ENCODE peak calls at places on chromosomes 12 and 14, in seven cellular contexts. T, O, B, L, K, S and H are unnamed samples.
A peak's percentile ranks its signal among the peaks of the same experiment; 100 is the strongest.

GRCh38 chr12:111812881-111813741 is 28.9 kb upstream of the MAPKAPK5 start:
- DNase-seq in T (peak; percentile 80), O (peak; percentile 80), B (peak; percentile 85), L (peak; percentile 92), K (peak; percentile 50), S (peak; percentile 93), H (peak; percentile 92)

GRCh38 chr12:89252284-89252683 is 100.0 kb downstream of the DUSP6 start:
- DNase-seq in T (no peak), O (no peak), B (no peak), L (no peak), K (no peak), S (peak; percentile 51), H (no peak)

GRCh38 chr14:79663453-79663852 is 547.9 kb downstream of the DIO2 start:
- DNase-seq in T (no peak), O (no peak), B (no peak), L (no peak), K (no peak), S (no peak), H (no peak)

GRCh38 chr12:46154221-46154975 is 114.4 kb downstream of the SLC38A1 start:
- DNase-seq in T (no peak), O (no peak), B (no peak), L (peak; percentile 50), K (peak; percentile 62), S (peak; percentile 17), H (peak; percentile 54)

GRCh38 chr14:24241829-24242443 is 487 bp downstream of the TINF2 start:
- DNase-seq in T (peak; percentile 95), O (peak; percentile 94), B (peak; percentile 73), L (peak; percentile 89), K (peak; percentile 72), S (peak; percentile 94), H (peak; percentile 94)

GRCh38 chr14:89391123-89391522 is 25.9 kb downstream of the FOXN3 start:
- DNase-seq in T (no peak), O (no peak), B (no peak), L (no peak), K (no peak), S (peak; percentile 47), H (no peak)

GRCh38 chr14:31787377-31787776 is 226.2 kb downstream of the NUBPL start:
- DNase-seq in T (no peak), O (no peak), B (no peak), L (peak; percentile 13), K (no peak), S (peak; percentile 38), H (peak; percentile 46)

GRCh38 chr12:100450726-100451125 is 22.9 kb upstream of the NR1H4 start:
- DNase-seq in T (no peak), O (no peak), B (no peak), L (peak; percentile 20), K (no peak), S (peak; percentile 48), H (peak; percentile 4)

GRCh38 chr12:116102019-116102418 is 175.5 kb downstream of the MED13L start:
- DNase-seq in T (no peak), O (no peak), B (no peak), L (no peak), K (no peak), S (no peak), H (no peak)

GRCh38 chr12:39123580-39123979 is 218.2 kb upstream of the CPNE8 start:
- DNase-seq in T (no peak), O (no peak), B (no peak), L (no peak), K (no peak), S (no peak), H (no peak)

GRCh38 chr12:56751712-56752598 is at the start of gene PRIM1:
- DNase-seq in T (peak; percentile 77), O (peak; percentile 89), B (peak; percentile 88), L (peak; percentile 79), K (peak; percentile 53), S (peak; percentile 72), H (peak; percentile 82)
- TF ChIP-seq CTCF in T (peak; percentile 24), O (peak; percentile 16), B (peak; percentile 16), L (no peak), K (no peak), S (peak; percentile 17), H (peak; percentile 20)

GRCh38 chr12:62190921-62191746 is 69.1 kb upstream of the USP15 start:
- DNase-seq in T (no peak), O (no peak), B (no peak), L (no peak), K (no peak), S (no peak), H (no peak)
- H3K4me3 ChIP-seq in T (no peak overlapping the region), O (peak overlapping the region; percentile 29), B (peak overlapping the region; percentile 41), L (peak overlapping the region; percentile 39), K (no peak overlapping the region), S (no peak overlapping the region), H (no peak overlapping the region)

DNA sequence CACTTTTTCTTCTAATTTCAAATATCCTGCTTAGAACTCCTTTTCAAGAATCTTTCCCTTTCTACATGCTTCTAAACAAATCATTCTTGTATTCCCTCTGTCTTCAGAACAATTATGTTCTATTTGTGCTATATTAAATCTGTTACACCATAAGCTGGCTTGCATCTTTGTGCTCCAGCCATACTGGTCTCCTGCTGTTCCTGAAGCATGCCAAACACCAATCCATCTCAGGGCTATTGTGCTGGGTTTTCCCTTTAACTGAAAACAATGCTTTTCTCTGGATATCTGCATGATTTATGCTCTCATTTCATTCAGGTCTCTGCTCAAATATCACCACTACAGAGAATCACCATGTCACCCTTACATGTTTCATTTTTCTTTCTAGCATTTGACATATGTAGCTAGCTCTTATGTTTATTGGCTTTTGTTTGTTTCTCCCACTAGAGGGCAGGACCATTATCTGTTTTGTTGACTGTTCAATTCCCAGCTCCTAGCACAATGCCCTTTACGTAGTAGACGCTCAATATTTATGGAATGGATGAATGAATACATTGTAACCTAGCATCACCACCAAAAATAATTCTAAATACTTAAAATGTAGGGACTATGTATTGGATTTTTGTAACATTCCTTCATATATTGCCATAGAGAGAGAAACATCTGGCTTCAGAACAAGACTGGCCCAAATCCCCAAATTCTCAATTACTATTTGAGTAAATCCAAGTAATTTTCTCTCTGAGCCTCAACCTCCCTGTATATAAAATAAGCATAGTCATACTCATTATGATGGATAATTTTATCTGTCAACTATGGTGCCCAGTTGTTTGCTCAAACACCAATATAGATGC is 302.0 kb upstream of the SYT1 start:
- DNase-seq in T (no peak), O (no peak), B (no peak), L (peak; percentile 58), K (peak; percentile 12), S (peak; percentile 58), H (peak; percentile 63)
- TF ChIP-seq CTCF in T (no peak), O (no peak), B (no peak), L (peak; percentile 59), K (peak; percentile 49), S (peak; percentile 59), H (peak; percentile 42)

GRCh38 chr14:103260629-103261124 is 73.4 kb upstream of the EIF5 start:
- DNase-seq in T (peak; percentile 13), O (peak; percentile 69), B (peak; percentile 72), L (peak; percentile 74), K (no peak), S (peak; percentile 51), H (peak; percentile 63)
- H3K4me3 ChIP-seq in T (no peak overlapping the region), O (peak overlapping the region; percentile 34), B (peak overlapping the region; percentile 59), L (peak overlapping the region; percentile 56), K (peak overlapping the region; percentile 54), S (peak overlapping the region; percentile 62), H (peak overlapping the region; percentile 61)

GRCh38 chr14:106605548-106606448 is 1079.4 kb downstream of the TMEM121 start:
- DNase-seq in T (no peak), O (peak; percentile 47), B (no peak), L (no peak), K (no peak), S (no peak), H (no peak)
- TF ChIP-seq CTCF in T (no peak), O (no peak), B (no peak), L (no peak), K (peak; percentile 55), S (no peak), H (no peak)

GRCh38 chr12:109284392-109284791 is 24.7 kb downstream of the FOXN4 start:
- DNase-seq in T (no peak), O (no peak), B (no peak), L (no peak), K (no peak), S (no peak), H (no peak)
- H3K4me3 ChIP-seq in T (no peak overlapping the region), O (no peak overlapping the region), B (no peak overlapping the region), L (no peak overlapping the region), K (no peak overlapping the region), S (no peak overlapping the region), H (no peak overlapping the region)

DNA sequence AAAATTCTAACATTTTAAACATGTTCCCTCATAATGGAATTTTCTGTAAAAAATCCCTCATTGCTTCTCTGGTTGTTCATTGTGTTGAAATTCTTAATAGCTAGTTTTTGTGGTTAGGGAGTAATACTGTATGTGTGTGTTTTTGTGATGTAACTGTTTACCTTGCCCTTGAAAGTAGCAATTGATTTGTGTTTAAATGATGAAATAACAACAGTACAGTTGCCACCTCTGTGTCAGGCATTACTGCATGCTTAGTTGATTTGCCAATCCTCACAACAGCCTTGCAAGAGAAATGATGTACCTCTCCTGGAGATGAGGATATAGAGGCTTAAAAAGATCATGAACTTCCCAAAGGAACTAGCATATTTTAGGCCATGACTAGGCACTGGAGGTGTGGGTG is 94.9 kb downstream of the DAAM1 start:
- DNase-seq in T (no peak), O (no peak), B (no peak), L (peak; percentile 66), K (no peak), S (peak; percentile 63), H (peak; percentile 83)
- TF ChIP-seq CTCF in T (no peak), O (no peak), B (no peak), L (no peak), K (no peak), S (no peak), H (no peak)

DNA sequence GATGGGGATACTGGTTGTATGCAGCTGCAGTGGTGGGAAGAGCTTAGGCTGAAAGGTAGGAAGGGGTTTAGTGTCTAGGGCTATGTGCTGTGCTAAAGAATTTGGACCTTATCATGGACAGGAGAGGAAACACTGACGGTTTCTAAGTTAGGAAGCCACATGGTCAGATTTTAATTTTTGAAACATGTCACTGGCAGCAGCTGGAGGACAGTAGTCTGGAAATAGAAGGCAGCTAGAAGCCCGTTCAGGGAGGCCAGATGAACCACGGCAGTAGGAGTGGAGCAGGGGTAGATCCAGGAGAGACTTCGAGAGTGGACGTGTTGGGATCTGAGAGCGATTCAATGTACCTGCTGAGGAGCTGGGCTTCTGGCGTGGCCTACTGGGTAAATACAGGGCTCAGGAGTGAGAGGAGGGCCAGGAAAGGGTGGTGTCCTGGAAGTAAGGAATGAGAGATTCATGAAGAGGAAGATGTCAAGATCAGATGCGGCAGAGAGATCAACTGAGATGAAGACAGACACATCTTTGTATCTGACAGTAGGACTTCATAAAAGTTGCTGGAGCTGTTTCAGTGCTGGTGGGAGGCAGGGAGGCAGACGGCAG is 64.9 kb downstream of the PRKCH start:
- DNase-seq in T (no peak), O (no peak), B (no peak), L (no peak), K (no peak), S (no peak), H (no peak)
- H3K4me3 ChIP-seq in T (no peak overlapping the region), O (no peak overlapping the region), B (no peak overlapping the region), L (no peak overlapping the region), K (no peak overlapping the region), S (no peak overlapping the region), H (no peak overlapping the region)